ENCODE peak calls at places on chromosomes 13 and 19, in seven cellular contexts. S is activated T-helper 9 cell treated with anti-CD3 and anti-CD28 coated beads, Interleukin-2, amount 50 U/mL, for 16 hours; E is epithelial cell of esophagus; G is esophagus muscularis mucosa; A is pancreas; J is hepatocyte; D is activated naive CD4-positive, alpha-beta T cell treated with anti-CD3 and anti-CD28 coated beads for 36 hours. U is an unnamed sample.

GRCh38 chr19:19649580-19649995 is 6.1 kb upstream of the GMIP start:
- DNase-seq in G (no peak), A (no peak), D (no peak), J (peak; percentile 3), E (no peak), S (no peak), U (no peak)

GRCh38 chr19:31312004-31312403 is 37.2 kb downstream of the TSHZ3 start:
- DNase-seq in A (no peak), D (peak; percentile 77), G (no peak), E (peak; percentile 10), J (peak; percentile 38), S (no peak), U (no peak)

GRCh38 chr19:16588089-16588823 is 16.0 kb upstream of the SLC35E1 start:
- DNase-seq in J (no peak), S (peak; percentile 21), A (peak; percentile 62), G (no peak), E (peak; percentile 44), D (peak; percentile 89), U (no peak)

GRCh38 chr19:42332059-42332458 is 6.6 kb downstream of the MEGF8 start:
- DNase-seq in S (no peak), J (no peak), A (no peak), D (no peak), G (no peak), E (no peak), U (no peak)

GRCh38 chr13:39599842-39600241 is 3.2 kb downstream of the LHFPL6 start:
- DNase-seq in G (no peak), J (no peak), S (no peak), A (no peak), E (no peak), D (no peak), U (no peak)

GRCh38 chr13:48778551-48779088 is 124.9 kb downstream of the CYSLTR2 start:
- DNase-seq in A (no peak), J (no peak), G (peak; percentile 19), S (no peak), E (no peak), D (no peak), U (no peak)

GRCh38 chr19:55305491-55305890 is 19.6 kb downstream of the TMEM150B start:
- DNase-seq in S (peak; percentile 24), A (no peak), G (no peak), E (peak; percentile 46), D (peak; percentile 63), J (no peak), U (no peak)

GRCh38 chr13:113777311-113778260 is 18.6 kb downstream of the TMEM255B start:
- DNase-seq in E (peak; percentile 33), A (no peak), D (no peak), J (peak; percentile 60), G (no peak), S (no peak), U (peak; percentile 76)

GRCh38 chr19:964761-965694 is 19.1 kb upstream of the WDR18 start:
- DNase-seq in S (no peak), G (no peak), J (peak; percentile 14), D (no peak), E (peak; percentile 40), A (no peak), U (no peak)

GRCh38 chr19:4559569-4559968 is at the start of gene SEMA6B:
- DNase-seq in G (no peak), A (no peak), J (peak; percentile 2), S (no peak), D (no peak), E (no peak), U (no peak)

GRCh38 chr19:45153339-45154063 is 7.3 kb downstream of the NKPD1 start:
- DNase-seq in E (no peak), J (peak; percentile 84), A (peak; percentile 46), G (no peak), D (peak; percentile 42), S (no peak), U (peak; percentile 78)

GRCh38 chr19:56112313-56112709 is 8.8 kb downstream of the ZNF787 start:
- DNase-seq in J (no peak), G (no peak), S (no peak), D (no peak), A (no peak), E (no peak), U (no peak)

GRCh38 chr19:29285878-29286277 is 72.9 kb upstream of the UQCRFS1 start:
- DNase-seq in A (no peak), G (no peak), D (peak; percentile 7), S (no peak), J (no peak), E (peak; percentile 1), U (no peak)

GRCh38 chr19:45321848-45322247 is 827 bp downstream of the CKM start:
- DNase-seq in J (no peak), G (no peak), D (no peak), E (no peak), A (no peak), S (no peak), U (no peak)

GRCh38 chr13:44459674-44460073 is 86.0 kb downstream of the SERP2 start:
- DNase-seq in A (no peak), J (no peak), E (no peak), G (no peak), D (no peak), S (no peak), U (no peak)

GRCh38 chr19:31356587-31357314 is 7.5 kb upstream of the TSHZ3 start:
- DNase-seq in S (peak; percentile 49), E (peak; percentile 61), J (no peak), D (peak; percentile 76), A (peak; percentile 56), G (no peak), U (peak; percentile 82)

GRCh38 chr13:85236431-85236830 is 562.8 kb downstream of the SLITRK6 start:
- DNase-seq in S (no peak), A (no peak), J (no peak), D (no peak), E (peak; percentile 91), G (no peak), U (no peak)

GRCh38 chr19:18645035-18645511 is 8.2 kb downstream of the KLHL26 start:
- DNase-seq in A (no peak), J (no peak), D (no peak), S (no peak), G (no peak), E (no peak), U (peak; percentile 84)

GRCh38 chr19:57334191-57334590 is 13.9 kb downstream of the ZNF543 start:
- DNase-seq in J (peak; percentile 51), A (no peak), S (no peak), G (no peak), E (peak; percentile 98), D (no peak), U (no peak)

GRCh38 chr19:38021356-38021755 is 114.3 kb downstream of the SIPA1L3 start:
- DNase-seq in G (no peak), S (no peak), J (no peak), A (no peak), D (no peak), E (no peak), U (no peak)

GRCh38 chr13:45166858-45167257 is 34.0 kb downstream of the KCTD4 start:
- DNase-seq in D (no peak), E (no peak), J (no peak), G (no peak), A (no peak), S (no peak), U (no peak)

GRCh38 chr19:40165362-40165937 is 25.8 kb upstream of the MAP3K10 start:
- DNase-seq in G (no peak), A (no peak), D (peak; percentile 82), S (peak; percentile 36), J (peak; percentile 32), E (peak; percentile 43), U (peak; percentile 77)

GRCh38 chr13:114081761-114082681 is 50.4 kb downstream of the RASA3 start:
- DNase-seq in A (peak; percentile 94), G (no peak), J (no peak), E (no peak), S (no peak), D (no peak), U (no peak)

GRCh38 chr19:3160219-3160618 is 18.4 kb upstream of the S1PR4 start:
- DNase-seq in D (no peak), G (no peak), A (no peak), S (no peak), E (no peak), J (no peak), U (no peak)

GRCh38 chr13:112722433-112723250 is 32.8 kb downstream of the ATP11A start:
- DNase-seq in G (no peak), S (no peak), J (peak; percentile 87), A (peak; percentile 75), D (no peak), E (peak; percentile 73), U (no peak)

GRCh38 chr19:31066385-31066784 is 282.9 kb downstream of the TSHZ3 start:
- DNase-seq in G (no peak), S (no peak), E (peak; percentile 87), A (no peak), D (no peak), J (peak; percentile 28), U (no peak)

GRCh38 chr19:588093-588742 is 1.5 kb upstream of the HCN2 start:
- DNase-seq in S (peak; percentile 48), J (peak; percentile 82), A (peak; percentile 73), E (peak; percentile 82), G (no peak), D (peak; percentile 82), U (no peak)

GRCh38 chr13:112575680-112576079 is 12.3 kb downstream of the TUBGCP3 start:
- DNase-seq in D (no peak), A (no peak), S (no peak), J (no peak), E (no peak), G (peak; percentile 77), U (no peak)

GRCh38 chr13:47287291-47287751 is 390.5 kb upstream of the HTR2A start:
- DNase-seq in G (no peak), D (no peak), E (no peak), J (no peak), S (no peak), A (no peak), U (no peak)

GRCh38 chr19:1837222-1837565 is 11.1 kb downstream of the REXO1 start:
- DNase-seq in S (no peak), G (no peak), J (no peak), D (no peak), E (no peak), A (peak; percentile 25), U (no peak)

GRCh38 chr13:45482571-45483173 is 17.9 kb downstream of the COG3 start:
- DNase-seq in A (no peak), E (peak; percentile 90), S (no peak), J (no peak), D (no peak), G (no peak), U (no peak)

GRCh38 chr13:79802389-79803140 is 321.6 kb downstream of the NDFIP2 start:
- DNase-seq in S (no peak), J (no peak), G (no peak), A (no peak), E (no peak), D (no peak), U (no peak)

GRCh38 chr13:24128112-24128511 is 32.4 kb upstream of the SPATA13 start:
- DNase-seq in E (peak; percentile 8), S (no peak), D (no peak), A (no peak), G (no peak), J (no peak), U (no peak)

GRCh38 chr19:3778899-3779723 is 7.1 kb downstream of the MATK start:
- DNase-seq in D (no peak), G (no peak), E (no peak), J (no peak), S (no peak), A (no peak), U (no peak)